ENCODE peak calls at places on chromosomes 4 and X, in eight cellular contexts. One of them, this sample, is unnamed.
A peak's percentile ranks its signal among the peaks of the same experiment; 100 is the strongest.

GRCh38 chr4:20264688-20265087 is 13.0 kb downstream of the SLIT2 start:
- DNase-seq in anterior cingulate cortex: no peak
- DNase-seq in frontal cortex: no peak
- DNase-seq in Kasumi-1: no peak
- DNase-seq in HCEC 1CT: no peak
- DNase-seq in A172: no peak
- DNase-seq in stimulated activated CD8-positive, alpha-beta memory T cell treated with anti-CD3 and anti-CD28 coated beads, Interleukin-7, amount 100 ng/mL, for 1 hour: no peak
- DNase-seq in WTC11: no peak
- DNase-seq in this sample: no peak

GRCh38 chrX:21748235-21748634 is 9.7 kb downstream of the SMPX start:
- DNase-seq in stimulated activated CD8-positive, alpha-beta memory T cell treated with anti-CD3 and anti-CD28 coated beads, Interleukin-7, amount 100 ng/mL, for 1 hour: no peak
- DNase-seq in WTC11: no peak
- DNase-seq in frontal cortex: no peak
- DNase-seq in Kasumi-1: no peak
- DNase-seq in HCEC 1CT: no peak
- DNase-seq in anterior cingulate cortex: no peak
- DNase-seq in A172: no peak
- DNase-seq in this sample: no peak

GRCh38 chr4:77169496-77169895 is 12.5 kb downstream of the CCNG2 start:
- DNase-seq in HCEC 1CT: no peak
- DNase-seq in frontal cortex: no peak
- DNase-seq in stimulated activated CD8-positive, alpha-beta memory T cell treated with anti-CD3 and anti-CD28 coated beads, Interleukin-7, amount 100 ng/mL, for 1 hour: no peak
- DNase-seq in A172: no peak
- DNase-seq in Kasumi-1: no peak
- DNase-seq in anterior cingulate cortex: no peak
- DNase-seq in WTC11: no peak
- DNase-seq in this sample: no peak

GRCh38 chr4:47839259-47839658 is 1.4 kb upstream of the CORIN start:
- DNase-seq in Kasumi-1: peak; percentile 77
- DNase-seq in frontal cortex: no peak
- DNase-seq in WTC11: no peak
- DNase-seq in anterior cingulate cortex: no peak
- DNase-seq in stimulated activated CD8-positive, alpha-beta memory T cell treated with anti-CD3 and anti-CD28 coated beads, Interleukin-7, amount 100 ng/mL, for 1 hour: no peak
- DNase-seq in HCEC 1CT: no peak
- DNase-seq in A172: no peak
- DNase-seq in this sample: no peak

GRCh38 chr4:174334628-174335027 is 50.9 kb downstream of the CEP44 start:
- DNase-seq in frontal cortex: no peak
- DNase-seq in Kasumi-1: no peak
- DNase-seq in WTC11: no peak
- DNase-seq in stimulated activated CD8-positive, alpha-beta memory T cell treated with anti-CD3 and anti-CD28 coated beads, Interleukin-7, amount 100 ng/mL, for 1 hour: no peak
- DNase-seq in HCEC 1CT: no peak
- DNase-seq in A172: no peak
- DNase-seq in anterior cingulate cortex: no peak
- DNase-seq in this sample: no peak

GRCh38 chr4:6337331-6337935 is 67.8 kb downstream of the WFS1 start:
- DNase-seq in A172: no peak
- DNase-seq in Kasumi-1: no peak
- DNase-seq in WTC11: no peak
- DNase-seq in HCEC 1CT: no peak
- DNase-seq in stimulated activated CD8-positive, alpha-beta memory T cell treated with anti-CD3 and anti-CD28 coated beads, Interleukin-7, amount 100 ng/mL, for 1 hour: no peak
- DNase-seq in anterior cingulate cortex: no peak
- DNase-seq in frontal cortex: no peak
- DNase-seq in this sample: no peak

GRCh38 chr4:124777007-124777406 is 64.5 kb upstream of the ANKRD50 start:
- DNase-seq in stimulated activated CD8-positive, alpha-beta memory T cell treated with anti-CD3 and anti-CD28 coated beads, Interleukin-7, amount 100 ng/mL, for 1 hour: no peak
- DNase-seq in Kasumi-1: no peak
- DNase-seq in anterior cingulate cortex: no peak
- DNase-seq in A172: no peak
- DNase-seq in frontal cortex: no peak
- DNase-seq in WTC11: no peak
- DNase-seq in HCEC 1CT: no peak
- DNase-seq in this sample: no peak

GRCh38 chr4:176945314-176945713 is 152.6 kb upstream of the VEGFC start:
- DNase-seq in WTC11: no peak
- DNase-seq in A172: no peak
- DNase-seq in HCEC 1CT: no peak
- DNase-seq in Kasumi-1: no peak
- DNase-seq in frontal cortex: no peak
- DNase-seq in stimulated activated CD8-positive, alpha-beta memory T cell treated with anti-CD3 and anti-CD28 coated beads, Interleukin-7, amount 100 ng/mL, for 1 hour: no peak
- DNase-seq in anterior cingulate cortex: no peak
- DNase-seq in this sample: no peak

GRCh38 chrX:13051529-13052172 is 7.2 kb upstream of the FAM9C start:
- DNase-seq in HCEC 1CT: no peak
- DNase-seq in anterior cingulate cortex: no peak
- DNase-seq in A172: peak; percentile 27
- DNase-seq in frontal cortex: no peak
- DNase-seq in stimulated activated CD8-positive, alpha-beta memory T cell treated with anti-CD3 and anti-CD28 coated beads, Interleukin-7, amount 100 ng/mL, for 1 hour: no peak
- DNase-seq in Kasumi-1: no peak
- DNase-seq in WTC11: no peak
- DNase-seq in this sample: no peak

GRCh38 chr4:152564336-152564735 is 28.4 kb upstream of the FBXW7 start:
- DNase-seq in anterior cingulate cortex: no peak
- DNase-seq in HCEC 1CT: no peak
- DNase-seq in frontal cortex: no peak
- DNase-seq in Kasumi-1: no peak
- DNase-seq in stimulated activated CD8-positive, alpha-beta memory T cell treated with anti-CD3 and anti-CD28 coated beads, Interleukin-7, amount 100 ng/mL, for 1 hour: no peak
- DNase-seq in WTC11: no peak
- DNase-seq in A172: no peak
- DNase-seq in this sample: no peak

GRCh38 chr4:73729534-73730165 is 10.7 kb upstream of the CXCL8 start:
- DNase-seq in stimulated activated CD8-positive, alpha-beta memory T cell treated with anti-CD3 and anti-CD28 coated beads, Interleukin-7, amount 100 ng/mL, for 1 hour: no peak
- DNase-seq in Kasumi-1: peak; percentile 90
- DNase-seq in WTC11: peak; percentile 60
- DNase-seq in A172: peak; percentile 58
- DNase-seq in frontal cortex: no peak
- DNase-seq in anterior cingulate cortex: peak; percentile 0
- DNase-seq in HCEC 1CT: peak; percentile 68
- DNase-seq in this sample: no peak

GRCh38 chrX:37608156-37608555 is 36.7 kb downstream of the LANCL3 start:
- DNase-seq in HCEC 1CT: no peak
- DNase-seq in stimulated activated CD8-positive, alpha-beta memory T cell treated with anti-CD3 and anti-CD28 coated beads, Interleukin-7, amount 100 ng/mL, for 1 hour: no peak
- DNase-seq in WTC11: peak; percentile 11
- DNase-seq in frontal cortex: no peak
- DNase-seq in Kasumi-1: no peak
- DNase-seq in anterior cingulate cortex: no peak
- DNase-seq in A172: no peak
- DNase-seq in this sample: no peak

GRCh38 chrX:13250831-13251612 is 68.8 kb downstream of the ATXN3L start:
- DNase-seq in WTC11: no peak
- DNase-seq in HCEC 1CT: peak; percentile 87
- DNase-seq in frontal cortex: no peak
- DNase-seq in stimulated activated CD8-positive, alpha-beta memory T cell treated with anti-CD3 and anti-CD28 coated beads, Interleukin-7, amount 100 ng/mL, for 1 hour: no peak
- DNase-seq in A172: no peak
- DNase-seq in Kasumi-1: no peak
- DNase-seq in anterior cingulate cortex: no peak
- DNase-seq in this sample: no peak

GRCh38 chrX:85026170-85026569 is 22.5 kb downstream of the APOOL start:
- DNase-seq in frontal cortex: no peak
- DNase-seq in stimulated activated CD8-positive, alpha-beta memory T cell treated with anti-CD3 and anti-CD28 coated beads, Interleukin-7, amount 100 ng/mL, for 1 hour: no peak
- DNase-seq in HCEC 1CT: no peak
- DNase-seq in WTC11: no peak
- DNase-seq in Kasumi-1: no peak
- DNase-seq in A172: no peak
- DNase-seq in anterior cingulate cortex: no peak
- DNase-seq in this sample: no peak